ENCODE peak calls at places on chromosome 19, in four cellular contexts. C, I, H and N are unnamed samples.

GRCh38 chr19:40565355-40565754 is 11.3 kb upstream of the SHKBP1 start:
- DNase-seq in C (no peak), I (no peak), H (no peak), N (no peak)

GRCh38 chr19:54172764-54173699 is at the start of gene TMC4:
- DNase-seq in C (no peak), I (no peak), H (peak; percentile 42), N (no peak)

GRCh38 chr19:2618611-2619010 is 83.9 kb downstream of the GNG7 start:
- DNase-seq in C (peak; percentile 45), I (peak; percentile 71), H (no peak), N (peak; percentile 41)

GRCh38 chr19:6059396-6059947 is 50.8 kb downstream of the RFX2 start:
- DNase-seq in C (no peak), I (no peak), H (no peak), N (no peak)

GRCh38 chr19:8517551-8518442 is 3.8 kb upstream of the ZNF414 start:
- DNase-seq in C (peak; percentile 37), I (peak; percentile 91), H (peak; percentile 61), N (no peak)

GRCh38 chr19:28009696-28010095 is 1203.3 kb downstream of the UQCRFS1 start:
- DNase-seq in C (no peak), I (no peak), H (peak; percentile 38), N (peak; percentile 28)

GRCh38 chr19:20999731-21000352 is 20.6 kb upstream of the ZNF430 start:
- DNase-seq in C (peak; percentile 92), I (peak; percentile 88), H (peak; percentile 66), N (peak; percentile 88)

GRCh38 chr19:33811736-33812387 is 15.2 kb downstream of the KCTD15 start:
- DNase-seq in C (no peak), I (no peak), H (no peak), N (no peak)

GRCh38 chr19:41430907-41431306 is 3.7 kb upstream of the B3GNT8 start:
- DNase-seq in C (no peak), I (no peak), H (no peak), N (no peak)

GRCh38 chr19:33811246-33811645 is 14.6 kb downstream of the KCTD15 start:
- DNase-seq in C (no peak), I (no peak), H (no peak), N (no peak)

GRCh38 chr19:43462887-43463380 is 2.5 kb downstream of the LYPD3 start:
- DNase-seq in C (no peak), I (no peak), H (no peak), N (no peak)

GRCh38 chr19:38898788-38899446 is 501 bp downstream of the SIRT2 start:
- DNase-seq in C (peak; percentile 12), I (peak; percentile 13), H (peak; percentile 37), N (peak; percentile 10)

GRCh38 chr19:46475976-46476375 is 4.6 kb upstream of the PNMA8A start:
- DNase-seq in C (no peak), I (peak; percentile 80), H (peak; percentile 34), N (peak; percentile 49)

GRCh38 chr19:46471116-46471733 is at the start of gene PNMA8A:
- DNase-seq in C (peak; percentile 63), I (peak; percentile 74), H (peak; percentile 86), N (peak; percentile 78)

GRCh38 chr19:42279148-42279901 is 10.3 kb downstream of the CIC start:
- DNase-seq in C (no peak), I (no peak), H (no peak), N (peak; percentile 31)

GRCh38 chr19:14198384-14199376 is 7.3 kb downstream of the ADGRL1 start:
- DNase-seq in C (peak; percentile 43), I (peak; percentile 12), H (no peak), N (no peak)

GRCh38 chr19:38084196-38084595 is 139.8 kb downstream of the DPF1 start:
- DNase-seq in C (no peak), I (no peak), H (no peak), N (no peak)

GRCh38 chr19:43315851-43316250 is 37.6 kb upstream of the CD177 start:
- DNase-seq in C (no peak), I (no peak), H (no peak), N (no peak)

GRCh38 chr19:6501740-6502648 is at the start of gene TUBB4A:
- DNase-seq in C (no peak), I (no peak), H (no peak), N (no peak)

GRCh38 chr19:30046522-30046921 is 104.5 kb downstream of the URI1 start:
- DNase-seq in C (no peak), I (peak; percentile 5), H (no peak), N (peak; percentile 72)
- TF ChIP-seq CTCF in C (peak; percentile 42), I (peak; percentile 45), H (peak; percentile 11), N (peak; percentile 64)

DNA sequence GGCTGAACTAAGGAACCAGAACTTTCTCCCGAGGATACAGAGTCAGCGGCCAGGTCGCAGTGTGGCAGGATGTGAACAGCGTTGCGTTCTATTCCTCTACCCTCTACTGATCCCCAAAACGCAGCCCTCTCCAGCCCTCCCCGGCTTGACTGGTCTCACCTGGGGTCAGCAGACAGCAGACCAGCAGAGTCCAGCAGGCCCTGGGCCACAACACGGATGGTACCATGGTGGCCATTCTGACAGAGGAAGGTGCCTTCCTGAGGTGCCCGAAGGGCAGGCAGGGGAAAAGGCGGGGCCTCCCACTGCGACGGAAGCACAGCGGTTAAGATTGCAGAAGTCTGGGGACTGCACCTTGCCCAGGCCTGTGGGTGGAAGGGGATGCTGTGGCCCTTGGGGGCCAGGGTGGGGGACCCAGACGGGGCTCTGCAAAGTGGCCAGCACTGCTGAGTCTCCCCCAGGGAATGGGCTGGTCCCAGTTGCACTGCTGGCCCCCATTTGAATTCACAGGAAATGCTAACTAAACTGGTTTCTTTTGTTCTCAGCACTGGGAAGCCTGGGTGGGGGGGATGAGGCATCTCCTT is at the start of gene ICAM3:
- DNase-seq in C (no peak), I (no peak), H (no peak), N (no peak)
- H3K4me3 ChIP-seq in C (no peak within 1 kb of the TSS), I (no peak within 1 kb of the TSS), H (no peak within 1 kb of the TSS), N (no peak within 1 kb of the TSS)

DNA sequence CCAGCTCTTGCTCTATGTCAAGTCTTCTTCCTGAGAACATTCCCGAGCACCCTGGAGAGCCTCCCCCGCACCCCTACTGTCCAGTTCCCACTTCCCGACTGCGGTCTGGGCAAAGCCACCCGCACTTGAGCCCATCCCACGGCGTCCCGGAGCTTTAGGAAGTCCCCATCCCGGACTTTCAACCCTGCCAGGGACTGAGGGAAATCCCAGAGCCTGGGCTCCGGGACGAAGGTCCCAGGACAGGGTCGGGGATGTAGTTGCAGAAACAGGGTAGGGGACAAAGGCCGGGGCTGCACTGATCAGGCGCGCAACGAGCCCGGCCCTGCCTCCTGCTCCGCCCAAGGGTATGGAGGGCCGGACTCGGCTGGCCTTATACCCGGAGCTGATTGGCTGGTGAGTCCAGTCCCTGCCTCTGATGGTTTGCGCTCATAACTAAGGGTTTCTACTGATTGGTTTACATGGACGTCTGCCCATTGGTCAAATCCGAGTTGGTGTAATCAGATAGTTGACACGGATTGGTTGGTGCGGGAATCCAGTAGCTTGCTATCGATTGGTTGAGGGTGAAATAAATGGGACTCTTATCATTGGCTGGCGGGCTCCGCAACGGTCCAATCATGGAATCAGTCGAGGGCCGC is 824 bp upstream of the MPND start:
- DNase-seq in C (peak; percentile 100), I (peak; percentile 100), H (peak; percentile 100), N (peak; percentile 100)
- TF ChIP-seq CTCF in C (no peak), I (no peak), H (no peak), N (no peak)

GRCh38 chr19:19465436-19466070 is 49.8 kb downstream of the TSSK6 start:
- DNase-seq in C (no peak), I (no peak), H (no peak), N (no peak)

GRCh38 chr19:19463348-19464117 is 51.8 kb downstream of the TSSK6 start:
- DNase-seq in C (peak; percentile 82), I (peak; percentile 82), H (peak; percentile 79), N (peak; percentile 75)

GRCh38 chr19:19464339-19465098 is 50.8 kb downstream of the TSSK6 start:
- DNase-seq in C (peak; percentile 78), I (peak; percentile 75), H (peak; percentile 76), N (peak; percentile 74)

GRCh38 chr19:19468424-19469050 is 46.8 kb downstream of the TSSK6 start:
- DNase-seq in C (peak; percentile 49), I (peak; percentile 40), H (peak; percentile 38), N (no peak)

DNA sequence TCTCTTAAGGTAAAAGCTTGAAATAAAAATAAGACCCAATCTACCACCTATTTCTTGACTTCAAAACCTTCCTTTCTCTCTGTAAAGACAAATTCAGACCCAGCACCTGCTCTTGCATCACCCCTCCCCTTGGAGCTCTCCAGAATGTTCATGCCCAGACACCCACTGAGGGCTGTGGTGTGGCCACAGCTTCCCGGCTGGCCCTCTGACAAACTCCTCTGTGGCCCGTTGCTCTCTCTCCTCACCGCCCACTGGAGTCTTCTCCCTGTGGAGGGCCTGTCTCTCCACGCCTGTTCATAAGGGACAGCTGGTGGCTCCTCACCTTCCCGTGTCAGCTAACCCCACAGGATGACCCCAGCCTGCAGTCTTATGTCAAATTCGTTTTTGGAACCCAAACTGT is 49.1 kb downstream of the TSSK6 start:
- DNase-seq in C (no peak), I (no peak), H (no peak), N (no peak)
- H3K4me3 ChIP-seq in C (no peak overlapping the region), I (no peak overlapping the region), H (no peak overlapping the region), N (no peak overlapping the region)

GRCh38 chr19:52442179-52442578 is 11.2 kb upstream of the ZNF578 start:
- DNase-seq in C (no peak), I (no peak), H (no peak), N (no peak)

DNA sequence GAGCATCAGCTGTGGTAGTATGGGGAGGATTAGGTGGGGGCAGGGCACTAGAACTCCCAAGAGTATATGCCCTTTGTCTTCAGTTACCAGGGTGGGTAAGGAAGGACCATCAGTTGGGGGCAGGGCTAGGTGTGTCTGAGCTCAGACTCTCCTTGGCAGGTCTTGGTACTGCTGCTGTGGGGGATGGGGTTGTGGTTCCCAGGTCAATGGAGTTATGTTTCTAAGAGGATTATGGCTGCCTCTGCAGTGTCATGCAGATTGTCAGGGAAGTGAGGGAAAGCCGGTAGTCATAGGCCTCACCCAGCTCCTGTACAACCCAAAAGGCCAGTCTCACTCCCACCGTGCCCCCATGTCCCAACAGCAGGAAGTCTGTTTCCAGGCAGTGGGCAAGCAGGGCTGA is 8.8 kb upstream of the ZNF578 start:
- DNase-seq in C (no peak), I (no peak), H (no peak), N (no peak)
- TF ChIP-seq CTCF in C (no peak), I (no peak), H (no peak), N (no peak)

DNA sequence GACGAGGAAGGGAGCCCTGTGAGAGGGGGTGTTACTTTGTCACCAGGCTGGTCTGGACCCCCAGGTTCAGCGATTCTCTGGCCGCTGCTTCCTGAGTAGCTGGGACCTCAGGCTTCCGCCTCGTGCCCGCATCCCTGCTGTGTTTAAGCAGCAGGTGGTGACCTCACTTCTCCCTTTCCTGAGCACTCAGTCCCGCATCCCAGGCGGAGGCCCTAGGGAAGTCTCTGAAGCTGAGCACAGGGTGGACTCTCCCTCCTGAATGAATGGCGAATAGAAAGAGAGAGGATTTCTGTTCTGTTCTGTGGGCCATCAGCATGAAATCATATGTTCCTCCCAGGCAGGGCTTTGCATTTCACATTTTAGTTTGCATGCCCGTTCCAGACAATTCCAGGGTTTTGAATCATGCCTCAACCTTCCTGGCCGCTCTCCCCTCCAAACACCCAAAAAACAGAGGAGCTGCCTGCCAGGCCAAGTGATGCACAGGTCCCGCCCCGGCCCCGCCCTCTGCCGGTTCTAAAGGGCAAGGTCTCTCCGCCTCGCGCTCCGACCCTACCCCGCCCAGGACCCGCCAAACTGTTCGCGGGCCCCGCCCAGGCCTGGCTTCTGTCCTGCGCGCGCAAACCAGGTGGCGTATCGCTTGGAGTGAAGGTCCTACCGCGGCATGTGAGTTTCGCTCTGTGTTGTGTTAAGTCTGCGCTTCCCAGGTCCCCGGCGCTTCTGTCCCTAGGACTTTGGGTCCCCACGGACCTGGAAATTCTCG is 35.1 kb upstream of the ZNF808 start:
- DNase-seq in C (no peak), I (no peak), H (no peak), N (no peak)
- H3K4me3 ChIP-seq in C (no peak overlapping the region), I (no peak overlapping the region), H (no peak overlapping the region), N (no peak overlapping the region)